ENCODE peak calls at places on chromosomes 2 and 18, in four cellular contexts. Q is BE2C, P is lower leg skin, A is A549. F is an unnamed sample.

GRCh38 chr2:40384714-40385113 is 67.2 kb downstream of the SLC8A1 start:
- DNase-seq in Q (no peak), P (no peak), A (no peak), F (no peak)

GRCh38 chr2:213251618-213252017 is 32.6 kb upstream of the SPAG16 start:
- DNase-seq in Q (no peak), P (no peak), A (peak), F (no peak)

GRCh38 chr2:195694553-195694952 is 37.5 kb downstream of the SLC39A10 start:
- DNase-seq in Q (peak), P (no peak), A (no peak), F (no peak)

GRCh38 chr2:124915567-124915966 is 890.5 kb downstream of the CNTNAP5 start:
- DNase-seq in Q (no peak), P (no peak), A (no peak), F (no peak)

GRCh38 chr2:176388886-176389285 is 119.6 kb downstream of the MTX2 start:
- DNase-seq in Q (no peak), P (no peak), A (no peak), F (no peak)

GRCh38 chr2:232022733-232023132 is 61.2 kb downstream of the DIS3L2 start:
- DNase-seq in Q (no peak), P (no peak), A (no peak), F (no peak)

GRCh38 chr2:223041527-223042109 is 10.4 kb upstream of the KCNE4 start:
- DNase-seq in Q (peak), P (peak), A (peak), F (peak)

GRCh38 chr18:59900222-59901128 is 679 bp downstream of the PMAIP1 start:
- DNase-seq in Q (peak), P (no peak), A (no peak), F (peak)

GRCh38 chr2:185484601-185485000 is 254.0 kb upstream of the FSIP2 start:
- DNase-seq in Q (no peak), P (no peak), A (no peak), F (no peak)

GRCh38 chr18:12721495-12722275 is 18.8 kb downstream of the PSMG2 start:
- DNase-seq in Q (no peak), P (no peak), A (no peak), F (no peak)

GRCh38 chr2:15031745-15032240 is 399.3 kb downstream of the LRATD1 start:
- DNase-seq in Q (no peak), P (no peak), A (no peak), F (no peak)

GRCh38 chr2:237315170-237315880 is 98.6 kb downstream of the COL6A3 start:
- DNase-seq in Q (peak), P (peak), A (no peak), F (peak)
- TF ChIP-seq CTCF in Q (peak), P (no peak), A (no peak), F (no peak)

GRCh38 chr2:101776172-101777043 is 78.9 kb downstream of the MAP4K4 start:
- DNase-seq in Q (no peak), P (no peak), A (peak), F (peak)
- TF ChIP-seq CTCF in Q (peak), P (no peak), A (no peak), F (no peak)

DNA sequence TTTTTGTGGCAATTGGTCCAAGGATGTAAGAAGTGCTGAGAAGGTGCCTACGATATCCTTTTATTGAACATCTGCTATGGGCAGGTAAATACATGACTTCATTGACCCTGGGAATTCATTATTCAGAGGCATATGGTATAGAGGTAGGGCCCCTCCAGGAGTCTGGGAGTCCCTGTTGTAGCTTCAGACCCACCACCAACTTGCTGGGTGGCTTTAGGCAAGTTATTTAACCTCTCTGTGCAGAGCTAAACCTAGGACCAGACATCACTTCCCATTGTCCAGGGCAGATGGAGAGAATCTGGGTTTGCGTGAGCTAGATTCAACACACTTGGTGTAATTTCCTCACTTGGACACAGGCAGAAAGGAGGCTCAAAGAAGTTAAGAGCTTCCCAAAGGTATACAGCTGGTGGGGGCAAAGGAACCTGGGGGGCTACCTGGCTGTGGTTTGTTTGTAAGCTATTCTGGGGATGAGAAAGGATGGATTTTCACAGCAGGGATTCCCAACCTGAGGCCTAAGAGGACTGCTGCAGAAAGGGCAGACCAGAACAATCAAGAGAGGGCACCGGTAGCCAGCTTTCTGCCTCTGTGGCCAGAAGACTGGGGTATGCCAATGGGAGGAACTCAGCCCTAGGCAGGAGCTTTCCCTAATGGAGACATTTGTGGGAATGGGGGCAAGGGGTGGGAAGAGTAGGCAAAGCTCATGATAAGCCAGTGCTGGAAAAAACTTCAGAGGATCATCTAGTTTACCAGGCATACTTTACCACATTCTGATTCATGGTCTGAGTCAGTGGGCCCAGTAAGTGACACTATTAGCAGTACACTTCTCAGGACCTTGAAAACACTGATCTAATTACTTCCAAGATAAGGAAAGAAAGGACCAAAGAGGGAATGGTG is 102.7 kb upstream of the SMAD2 start:
- DNase-seq in Q (no peak), P (no peak), A (no peak), F (no peak)
- TF ChIP-seq CTCF in Q (no peak), P (no peak), A (no peak), F (no peak)

GRCh38 chr2:54561010-54561409 is 104.9 kb downstream of the SPTBN1 start:
- DNase-seq in Q (no peak), P (no peak), A (no peak), F (no peak)

GRCh38 chr2:54559593-54560145 is 103.5 kb downstream of the SPTBN1 start:
- DNase-seq in Q (no peak), P (peak), A (peak), F (peak)

GRCh38 chr2:54558976-54559410 is 102.9 kb downstream of the SPTBN1 start:
- DNase-seq in Q (no peak), P (no peak), A (peak), F (no peak)

GRCh38 chr2:54561795-54562592 is 105.9 kb downstream of the SPTBN1 start:
- DNase-seq in Q (no peak), P (no peak), A (no peak), F (no peak)

DNA sequence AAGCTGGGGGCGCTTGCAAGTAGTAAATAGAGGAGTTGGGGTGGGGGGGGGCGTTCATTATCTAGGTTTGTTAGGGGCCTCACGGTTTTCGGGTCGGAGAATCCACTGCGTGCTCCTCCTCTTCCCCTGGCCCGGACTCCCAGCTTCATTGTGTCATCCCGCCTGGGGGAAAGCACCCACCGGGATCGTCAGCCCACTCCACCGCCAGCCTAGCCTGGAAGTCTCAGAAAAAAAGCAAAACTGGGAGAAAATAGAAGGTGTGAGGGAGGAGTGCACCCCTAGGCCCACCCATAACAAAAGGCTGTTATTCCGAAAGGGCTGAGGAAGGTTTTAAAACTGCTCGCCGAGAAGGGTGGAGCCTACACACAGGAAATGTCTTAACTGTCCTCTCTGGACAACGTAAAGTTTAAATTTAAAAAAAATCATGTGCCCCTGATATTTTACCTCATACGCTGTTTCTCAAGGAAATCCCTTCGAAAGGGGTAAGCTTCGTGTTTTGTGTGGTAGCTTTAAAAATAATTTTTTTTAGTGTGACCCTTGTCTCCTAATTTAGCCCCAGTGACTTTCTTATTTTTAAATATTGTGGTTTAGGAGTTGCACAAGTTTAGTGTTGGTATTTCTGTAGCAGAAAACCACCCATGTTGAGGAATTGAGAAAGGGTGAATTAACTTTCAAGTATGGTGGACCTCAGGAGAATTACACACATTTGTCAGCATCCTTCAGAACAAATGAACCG is 104.2 kb downstream of the SPTBN1 start:
- DNase-seq in Q (no peak), P (no peak), A (peak), F (peak)
- TF ChIP-seq CTCF in Q (no peak), P (no peak), A (no peak), F (no peak)

GRCh38 chr2:25572638-25573037 is 100.7 kb downstream of the DTNB start:
- DNase-seq in Q (no peak), P (no peak), A (no peak), F (no peak)
- TF ChIP-seq CTCF in Q (no peak), P (no peak), A (no peak), F (no peak)

F was measured in glutamatergic neuron.